ENCODE peak calls at places on chromosomes 6 and 20, in four cellular contexts. I is CD4-positive, alpha-beta T cell; P is RWPE1; V is CD8-positive, alpha-beta T cell. M is an unnamed sample.

GRCh38 chr6:89353702-89354392 is 1.3 kb upstream of the UBE2J1 start:
- DNase-seq in I (no peak), P (no peak), V (no peak), M (no peak)

GRCh38 chr6:117739869-117740268 is 64.6 kb downstream of the NUS1 start:
- DNase-seq in I (no peak), P (no peak), V (no peak), M (no peak)

GRCh38 chr6:134853111-134854055 is 96.5 kb downstream of the ALDH8A1 start:
- DNase-seq in I (no peak), P (no peak), V (no peak), M (no peak)

GRCh38 chr20:40668449-40669228 is 20.4 kb downstream of the MAFB start:
- DNase-seq in I (no peak), P (peak), V (no peak), M (no peak)

GRCh38 chr20:15682690-15683089 is 890.6 kb downstream of the KIF16B start:
- DNase-seq in I (no peak), P (no peak), V (no peak), M (no peak)

GRCh38 chr6:15533379-15534044 is 129.3 kb downstream of the DTNBP1 start:
- DNase-seq in I (no peak), P (no peak), V (no peak), M (no peak)

GRCh38 chr6:37731888-37732287 is 34.2 kb upstream of the MDGA1 start:
- DNase-seq in I (no peak), P (no peak), V (peak), M (no peak)

GRCh38 chr6:156557269-156557885 is 219.8 kb upstream of the ARID1B start:
- DNase-seq in I (no peak), P (no peak), V (no peak), M (no peak)

DNA sequence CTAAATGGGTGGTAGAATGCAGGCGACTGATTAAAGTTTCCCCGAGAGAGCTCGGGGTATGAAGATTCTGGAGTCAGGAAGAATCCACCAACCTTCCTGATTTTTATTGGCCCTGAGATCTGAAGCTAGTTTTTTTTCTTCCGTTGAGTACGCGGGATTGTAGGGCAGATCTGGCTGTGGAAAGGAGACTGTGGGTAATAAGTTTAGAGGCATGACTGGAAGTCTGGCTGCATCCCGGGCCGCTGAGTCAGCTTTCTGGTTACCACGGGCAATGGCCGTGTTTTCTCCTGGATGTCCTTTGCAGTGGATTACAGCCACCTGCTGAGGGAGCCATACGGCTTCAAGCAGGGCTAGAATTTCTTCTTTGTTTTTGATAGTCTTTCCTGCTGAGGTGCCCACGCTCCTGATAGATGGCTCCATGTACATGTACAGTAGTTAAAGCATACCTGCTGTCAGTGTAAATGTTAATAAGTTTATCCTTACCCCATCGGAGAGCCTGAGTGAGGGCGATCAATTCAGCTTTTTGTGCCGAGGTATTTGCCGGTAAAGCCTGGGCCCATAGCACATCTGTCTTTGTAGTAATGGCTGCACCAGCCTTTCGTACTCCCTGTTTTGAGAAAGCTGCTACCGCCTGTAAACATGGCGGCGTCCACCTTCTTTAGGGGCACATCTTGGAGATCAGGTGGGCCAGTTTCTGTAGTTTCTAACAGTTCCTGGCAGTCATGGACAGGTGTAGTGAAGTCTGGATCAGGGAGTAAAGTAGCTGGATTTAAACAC is 154.0 kb downstream of the TRIM27 start:
- DNase-seq in I (no peak), P (peak), V (no peak), M (no peak)
- TF ChIP-seq CTCF in I (no peak), P (no peak), V (no peak), M (no peak)

GRCh38 chr6:97462031-97462430 is 179.0 kb upstream of the MMS22L start:
- DNase-seq in I (no peak), P (no peak), V (no peak), M (no peak)

GRCh38 chr6:97459986-97460385 is 177.0 kb upstream of the MMS22L start:
- DNase-seq in I (no peak), P (no peak), V (no peak), M (no peak)

GRCh38 chr6:97460394-97460793 is 177.4 kb upstream of the MMS22L start:
- DNase-seq in I (no peak), P (no peak), V (no peak), M (no peak)

GRCh38 chr6:97459535-97459934 is 176.5 kb upstream of the MMS22L start:
- DNase-seq in I (no peak), P (no peak), V (no peak), M (no peak)

GRCh38 chr6:97456070-97456469 is 173.1 kb upstream of the MMS22L start:
- DNase-seq in I (no peak), P (no peak), V (no peak), M (no peak)
- TF ChIP-seq CTCF in I (no peak), P (no peak), V (no peak), M (no peak)

GRCh38 chr20:2984028-2984501 is 59.4 kb upstream of the GNRH2 start:
- DNase-seq in I (no peak), P (no peak), V (no peak), M (no peak)
- TF ChIP-seq CTCF in I (no peak), P (no peak), V (no peak), M (no peak)

DNA sequence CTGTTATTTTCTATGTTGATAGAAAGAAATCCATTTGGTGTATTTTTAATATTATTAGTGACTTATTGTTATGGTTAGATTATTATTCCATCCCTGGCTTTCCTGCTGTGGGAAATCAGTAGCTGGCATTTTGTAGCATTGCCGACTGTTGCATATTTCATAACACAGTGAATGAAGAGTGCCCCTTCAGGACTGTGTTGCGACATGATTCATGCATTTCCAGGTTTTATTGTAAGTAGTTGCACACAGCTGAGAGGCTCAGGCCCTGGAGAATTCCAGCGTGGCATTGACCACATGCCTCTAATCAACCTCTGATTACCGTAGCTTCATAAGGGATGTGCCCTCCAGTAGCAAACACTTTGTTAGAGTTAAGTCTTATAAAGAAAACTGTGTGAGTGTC is 263.9 kb downstream of the FARS2 start:
- DNase-seq in I (no peak), P (no peak), V (no peak), M (no peak)
- TF ChIP-seq CTCF in I (no peak), P (no peak), V (no peak), M (no peak)

GRCh38 chr20:52746190-52746589 is 226.0 kb upstream of the TSHZ2 start:
- DNase-seq in I (no peak), P (no peak), V (no peak), M (no peak)
- TF ChIP-seq CTCF in I (no peak), P (no peak), V (no peak), M (no peak)

GRCh38 chr6:167815296-167815980 is 11.3 kb upstream of the AFDN start:
- DNase-seq in I (no peak), P (peak), V (no peak), M (no peak)
- TF ChIP-seq CTCF in I (no peak), P (no peak), V (no peak), M (no peak)